ENCODE peak calls at places on chromosome 15, in ten cellular contexts. H is pancreas; O is DND-41; F is tibial artery; Z is CD8-positive, alpha-beta memory T cell; A is H9; R is stomach; K is colonic mucosa; Q is OCI-LY7; C is cardiac muscle cell. W is an unnamed sample.

GRCh38 chr15:70156781-70157261 is 59.1 kb upstream of the TLE3 start:
- DNase-seq in H (peak; percentile 84), O (no peak), F (peak; percentile 58), Z (no peak), A (no peak), R (peak; percentile 56), K (no peak), Q (no peak), C (no peak), W (peak; percentile 83)

GRCh38 chr15:91224750-91225380 is 124.8 kb downstream of the SV2B start:
- DNase-seq in H (no peak), O (peak; percentile 6), F (no peak), Z (no peak), A (peak; percentile 33), R (no peak), K (peak; percentile 21), Q (peak; percentile 9), C (peak; percentile 51), W (no peak)

GRCh38 chr15:98241032-98241554 is 280.6 kb downstream of the ARRDC4 start:
- DNase-seq in H (no peak), O (no peak), F (no peak), Z (no peak), A (no peak), R (no peak), K (no peak), Q (no peak), C (no peak), W (no peak)

GRCh38 chr15:69997701-69998273 is 99.9 kb downstream of the TLE3 start:
- DNase-seq in H (no peak), O (no peak), F (peak; percentile 49), Z (no peak), A (no peak), R (peak; percentile 57), K (peak; percentile 83), Q (peak; percentile 50), C (no peak), W (peak; percentile 60)

GRCh38 chr15:38509152-38509551 is 55.2 kb downstream of the FAM98B start:
- DNase-seq in H (no peak), O (no peak), F (no peak), Z (no peak), A (no peak), R (no peak), K (no peak), Q (no peak), C (no peak), W (no peak)

GRCh38 chr15:38603271-38603670 is 38.7 kb upstream of the RASGRP1 start:
- DNase-seq in H (no peak), O (no peak), F (no peak), Z (no peak), A (peak; percentile 47), R (no peak), K (no peak), Q (no peak), C (no peak), W (no peak)

GRCh38 chr15:69819371-69819770 is 278.3 kb downstream of the TLE3 start:
- DNase-seq in H (no peak), O (no peak), F (no peak), Z (no peak), A (no peak), R (no peak), K (no peak), Q (no peak), C (no peak), W (no peak)

GRCh38 chr15:52466134-52466701 is 62.5 kb downstream of the MYO5A start:
- DNase-seq in H (no peak), O (peak; percentile 24), F (peak; percentile 70), Z (no peak), A (peak; percentile 68), R (peak; percentile 40), K (peak; percentile 38), Q (peak; percentile 97), C (peak; percentile 16), W (no peak)

GRCh38 chr15:99633655-99634054 is 67.9 kb downstream of the MEF2A start:
- DNase-seq in H (no peak), O (no peak), F (no peak), Z (no peak), A (no peak), R (no peak), K (no peak), Q (no peak), C (no peak), W (no peak)

GRCh38 chr15:59550961-59551360 is 60.6 kb upstream of the GCNT3 start:
- DNase-seq in H (no peak), O (no peak), F (no peak), Z (no peak), A (no peak), R (no peak), K (no peak), Q (no peak), C (no peak), W (no peak)

GRCh38 chr15:98775498-98776230 is 127.3 kb downstream of the IGF1R start:
- DNase-seq in H (no peak), O (no peak), F (no peak), Z (no peak), A (no peak), R (no peak), K (no peak), Q (no peak), C (no peak), W (no peak)

GRCh38 chr15:46555547-46555946 is 920.7 kb downstream of the SQOR start:
- DNase-seq in H (no peak), O (no peak), F (no peak), Z (no peak), A (no peak), R (no peak), K (no peak), Q (no peak), C (no peak), W (no peak)

GRCh38 chr15:37880009-37880834 is 54.2 kb upstream of the TMCO5A start:
- DNase-seq in H (no peak), O (peak; percentile 4), F (no peak), Z (no peak), A (no peak), R (no peak), K (no peak), Q (peak; percentile 31), C (peak; percentile 66), W (no peak)

GRCh38 chr15:78155355-78155939 is 6.3 kb downstream of the IDH3A start:
- DNase-seq in H (no peak), O (no peak), F (no peak), Z (no peak), A (no peak), R (no peak), K (no peak), Q (no peak), C (no peak), W (no peak)

GRCh38 chr15:67276666-67277065 is 22.1 kb downstream of the IQCH start:
- DNase-seq in H (no peak), O (no peak), F (no peak), Z (no peak), A (no peak), R (no peak), K (no peak), Q (no peak), C (no peak), W (no peak)

GRCh38 chr15:87263844-87264243 is 992.7 kb downstream of the NTRK3 start:
- DNase-seq in H (no peak), O (no peak), F (no peak), Z (no peak), A (no peak), R (no peak), K (no peak), Q (no peak), C (no peak), W (no peak)
- H3K27ac ChIP-seq in H (no peak overlapping the region), O (no peak overlapping the region), F (no peak overlapping the region), Z (no peak overlapping the region), A (no peak overlapping the region), R (no peak overlapping the region), K (no peak overlapping the region), Q (no peak overlapping the region), C (no peak overlapping the region), W (no peak overlapping the region)

DNA sequence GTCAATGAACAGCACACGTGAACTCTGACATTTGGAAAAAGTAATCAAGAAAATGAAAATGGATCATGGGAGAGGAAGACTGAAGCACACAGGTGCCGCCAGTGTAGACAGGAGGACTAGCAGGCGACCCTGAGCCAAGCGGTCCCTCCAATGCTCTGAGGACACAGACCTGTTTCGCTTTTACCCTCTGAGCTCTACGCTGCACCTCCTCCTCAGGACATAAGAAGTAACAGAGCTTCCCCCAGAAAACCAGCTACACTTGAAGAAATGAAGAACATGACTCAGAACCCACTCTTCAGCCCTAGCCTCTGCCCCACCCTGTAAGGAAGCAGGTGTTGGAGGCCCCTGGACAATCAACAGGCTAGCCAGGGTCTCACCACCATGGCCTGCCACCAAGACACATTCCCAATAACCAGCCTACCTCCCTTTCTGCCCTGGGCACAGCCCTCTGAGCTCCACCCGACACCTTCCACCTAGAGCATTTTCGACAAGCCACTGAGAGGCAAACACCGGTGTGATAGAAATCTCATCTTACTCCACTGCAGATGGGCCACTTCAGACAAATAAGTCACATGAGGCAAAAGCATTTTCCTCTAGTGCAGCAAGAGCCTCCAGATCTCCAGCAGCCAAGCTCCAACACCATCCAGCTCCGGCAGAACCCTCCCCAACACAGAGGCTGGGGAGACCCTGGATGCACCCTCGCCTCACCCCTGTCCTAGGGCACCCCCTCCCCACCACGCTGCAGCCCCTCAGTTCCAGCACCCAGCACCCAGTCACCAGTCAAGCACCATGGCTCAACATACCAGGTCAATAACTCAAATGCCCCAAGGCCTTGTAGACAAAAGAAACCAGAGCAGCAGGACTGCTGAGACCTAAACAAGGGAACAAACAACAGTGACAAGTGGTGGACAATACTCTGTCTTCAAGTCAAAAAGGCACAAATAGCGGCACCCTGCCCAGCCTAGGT is 11.4 kb downstream of the FAM174B start:
- DNase-seq in H (no peak), O (no peak), F (no peak), Z (no peak), A (no peak), R (no peak), K (no peak), Q (no peak), C (no peak), W (no peak)
- H3K27ac ChIP-seq in H (no peak overlapping the region), O (no peak overlapping the region), F (no peak overlapping the region), Z (no peak overlapping the region), A (no peak overlapping the region), R (peak overlapping the region; percentile 78), K (no peak overlapping the region), Q (no peak overlapping the region), C (no peak overlapping the region), W (no peak overlapping the region)

DNA sequence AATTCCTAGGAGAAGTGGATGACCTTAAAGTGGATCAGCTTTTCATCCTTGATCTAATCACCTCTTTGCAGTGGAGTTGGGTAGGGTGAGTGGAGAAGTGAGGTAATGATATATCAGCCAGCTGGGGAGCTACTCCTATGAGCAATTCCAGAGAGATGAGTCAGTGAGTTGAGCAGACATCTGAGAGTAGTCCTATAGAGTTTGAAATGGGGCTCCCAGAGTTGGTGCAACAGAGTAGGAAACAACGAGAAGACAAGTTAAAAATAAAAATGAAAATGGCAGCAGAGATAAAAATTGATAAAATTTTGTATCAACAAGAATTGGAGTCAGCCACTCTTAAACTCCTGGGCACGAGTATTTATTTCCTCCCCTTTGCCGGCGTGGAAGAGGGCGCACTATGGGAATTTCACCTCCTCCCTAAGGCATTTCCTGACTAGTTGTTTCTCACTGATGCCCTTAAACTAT is 150.8 kb upstream of the DPH6 start:
- DNase-seq in H (no peak), O (no peak), F (no peak), Z (no peak), A (no peak), R (no peak), K (no peak), Q (no peak), C (no peak), W (no peak)
- H3K27ac ChIP-seq in H (no peak overlapping the region), O (no peak overlapping the region), F (peak overlapping the region; percentile 8), Z (no peak overlapping the region), A (no peak overlapping the region), R (peak overlapping the region; percentile 50), K (no peak overlapping the region), Q (no peak overlapping the region), C (peak overlapping the region; percentile 49), W (no peak overlapping the region)

GRCh38 chr15:93982226-93982641 is 249.1 kb upstream of the MCTP2 start:
- DNase-seq in H (no peak), O (no peak), F (peak; percentile 33), Z (no peak), A (no peak), R (no peak), K (no peak), Q (no peak), C (no peak), W (no peak)
- H3K27ac ChIP-seq in H (no peak overlapping the region), O (peak overlapping the region; percentile 99), F (no peak overlapping the region), Z (no peak overlapping the region), A (no peak overlapping the region), R (peak overlapping the region; percentile 60), K (no peak overlapping the region), Q (no peak overlapping the region), C (no peak overlapping the region), W (no peak overlapping the region)